ENCODE peak calls at places on chromosome 12, in nine cellular contexts. C, L, Y, T, G, M, R, Q and I are unnamed samples.

GRCh38 chr12:127811988-127812387 is 455.0 kb upstream of the TMEM132C start:
- DNase-seq in C (no peak), L (no peak), Y (peak; percentile 9), T (peak; percentile 84), G (peak; percentile 61), M (peak; percentile 27), R (no peak), Q (peak; percentile 59), I (no peak)

GRCh38 chr12:47556219-47556618 is 149.6 kb downstream of the RPAP3 start:
- DNase-seq in C (no peak), L (no peak), Y (no peak), T (no peak), G (no peak), M (no peak), R (peak; percentile 89), Q (no peak), I (no peak)

GRCh38 chr12:77725611-77726010 is 105.1 kb upstream of the NAV3 start:
- DNase-seq in C (no peak), L (no peak), Y (peak; percentile 67), T (peak; percentile 31), G (no peak), M (peak; percentile 17), R (no peak), Q (no peak), I (no peak)

GRCh38 chr12:96501139-96501741 is 11.9 kb downstream of the CFAP54 start:
- DNase-seq in C (peak; percentile 84), L (no peak), Y (peak; percentile 95), T (no peak), G (peak; percentile 48), M (peak; percentile 47), R (peak; percentile 92), Q (peak; percentile 32), I (no peak)

GRCh38 chr12:58363971-58364370 is 422.6 kb downstream of the ATP23 start:
- DNase-seq in C (no peak), L (no peak), Y (no peak), T (no peak), G (no peak), M (no peak), R (no peak), Q (no peak), I (no peak)

GRCh38 chr12:100741084-100741711 is 53.4 kb upstream of the ANO4 start:
- DNase-seq in C (peak; percentile 6), L (no peak), Y (peak; percentile 58), T (peak; percentile 8), G (peak; percentile 39), M (no peak), R (peak; percentile 45), Q (no peak), I (peak; percentile 6)

GRCh38 chr12:100382327-100382726 is 25.5 kb downstream of the SLC17A8 start:
- DNase-seq in C (peak; percentile 9), L (no peak), Y (no peak), T (no peak), G (no peak), M (no peak), R (no peak), Q (no peak), I (no peak)

GRCh38 chr12:104674083-104674482 is 217.3 kb downstream of the CHST11 start:
- DNase-seq in C (no peak), L (no peak), Y (no peak), T (no peak), G (no peak), M (no peak), R (no peak), Q (no peak), I (no peak)

GRCh38 chr12:122793685-122794106 is 19.3 kb downstream of the CCDC62 start:
- DNase-seq in C (peak; percentile 73), L (no peak), Y (peak; percentile 78), T (peak; percentile 44), G (peak; percentile 70), M (peak; percentile 34), R (peak; percentile 71), Q (no peak), I (peak; percentile 37)

GRCh38 chr12:9707356-9707755 is 25.5 kb downstream of the CLECL1 start:
- DNase-seq in C (no peak), L (no peak), Y (no peak), T (no peak), G (no peak), M (no peak), R (no peak), Q (no peak), I (no peak)

DNA sequence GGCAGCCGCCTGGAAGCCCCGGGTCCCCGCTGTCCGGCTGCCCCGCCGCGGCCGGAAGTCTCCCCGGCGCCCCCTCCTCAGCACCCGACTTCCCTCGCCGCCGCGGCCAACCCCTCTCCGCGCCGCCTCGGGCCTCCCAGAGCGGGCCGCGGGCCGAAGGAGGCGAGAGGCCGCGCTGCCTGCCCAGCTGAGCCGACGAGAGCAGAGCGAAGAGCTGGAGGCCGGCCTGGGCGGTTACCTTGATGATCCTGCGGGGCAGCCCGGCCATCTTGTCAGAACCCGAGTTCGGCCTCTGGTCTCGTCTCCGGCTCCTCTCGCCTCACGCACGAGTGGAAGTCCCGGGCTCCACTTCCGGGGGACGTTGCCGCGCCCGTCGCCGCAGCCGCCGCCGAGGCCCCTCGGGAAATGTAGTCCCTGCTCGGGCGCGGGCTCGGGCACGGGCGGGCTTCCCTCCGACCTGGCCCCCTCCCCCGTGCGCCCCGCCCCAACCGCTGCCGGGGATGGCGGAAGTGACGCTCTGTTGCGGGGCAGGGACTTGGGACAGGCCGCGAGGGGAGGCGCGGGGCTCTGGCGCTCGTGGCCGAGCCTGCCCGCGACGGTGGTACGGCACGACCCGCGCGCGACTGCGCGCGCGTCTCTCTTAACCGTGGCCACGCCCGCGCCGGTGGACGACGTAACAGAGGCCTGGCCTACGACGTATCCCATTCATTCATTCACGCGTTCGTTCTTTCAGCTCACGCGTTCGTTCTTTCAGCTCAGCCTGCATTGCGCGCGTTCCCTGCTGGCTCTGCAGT is at the start of gene UBE2N:
- DNase-seq in C (peak; percentile 97), L (peak; percentile 97), Y (peak; percentile 94), T (peak; percentile 83), G (peak; percentile 99), M (peak; percentile 95), R (peak; percentile 80), Q (peak; percentile 97), I (peak; percentile 82)
- TF ChIP-seq CTCF in C (no peak), L (peak; percentile 7), Y (no peak), T (no peak), G (no peak), M (no peak), R (no peak), Q (no peak), I (no peak)

GRCh38 chr12:125185740-125186470 is 120.7 kb downstream of the AACS start:
- DNase-seq in C (peak; percentile 74), L (peak; percentile 74), Y (peak; percentile 72), T (peak; percentile 27), G (peak; percentile 92), M (peak; percentile 70), R (peak; percentile 33), Q (peak; percentile 77), I (no peak)
- H3K4me3 ChIP-seq in C (peak within 1 kb of the TSS; percentile 47), L (peak within 1 kb of the TSS; percentile 35), Y (peak within 1 kb of the TSS; percentile 41), T (peak within 1 kb of the TSS; percentile 44), G (peak within 1 kb of the TSS; percentile 49), M (peak within 1 kb of the TSS; percentile 45), R (peak within 1 kb of the TSS; percentile 17), Q (peak within 1 kb of the TSS; percentile 29), I (no peak within 1 kb of the TSS)

DNA sequence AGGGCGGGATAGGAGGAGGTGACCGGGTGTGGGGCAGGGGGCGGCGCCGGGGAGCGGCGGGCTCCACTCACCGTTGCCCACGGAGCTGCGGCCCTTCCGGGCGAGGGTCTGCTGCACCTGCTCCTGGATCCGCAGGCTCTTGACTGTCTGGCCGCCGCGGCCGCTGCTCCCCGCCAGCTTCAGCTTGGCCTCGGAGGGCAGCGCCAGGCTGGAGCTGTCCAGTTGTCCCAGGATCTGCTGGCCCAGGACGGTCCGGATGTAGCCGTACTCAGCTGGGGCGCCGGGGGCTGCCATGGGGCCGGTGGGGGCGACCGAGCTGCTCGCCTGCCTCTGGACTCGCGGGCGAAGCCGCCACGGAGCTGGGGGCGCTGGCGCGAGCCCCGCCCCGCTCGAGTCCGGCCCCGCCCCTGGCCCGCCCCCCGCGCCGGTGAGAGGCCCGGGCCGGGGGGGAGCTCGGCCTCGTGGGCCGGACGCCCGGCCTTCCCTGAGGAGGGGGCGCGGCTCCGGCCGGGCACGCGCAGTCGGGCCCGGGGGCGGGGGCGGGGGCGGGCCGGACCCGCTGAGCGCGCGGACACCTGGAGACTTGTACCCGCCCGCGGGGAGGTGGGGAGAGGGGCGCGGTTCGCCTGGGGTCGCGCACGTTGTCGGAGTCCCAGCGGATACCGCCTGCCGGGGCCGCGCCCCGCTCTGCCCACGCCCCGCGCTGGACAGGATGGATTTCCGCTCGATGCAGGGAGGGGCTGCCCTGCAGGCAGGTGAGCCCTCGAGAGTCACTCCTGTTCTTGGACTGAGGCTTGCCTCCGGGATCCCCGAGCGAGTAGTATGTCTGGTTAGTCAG is at the start of gene PKP2:
- DNase-seq in C (peak; percentile 49), L (no peak), Y (peak; percentile 32), T (no peak), G (peak; percentile 49), M (no peak), R (peak; percentile 92), Q (peak; percentile 63), I (peak; percentile 94)
- TF ChIP-seq CTCF in C (no peak), L (no peak), Y (no peak), T (no peak), G (no peak), M (no peak), R (no peak), Q (no peak), I (no peak)

GRCh38 chr12:92421042-92421441 is 275.4 kb upstream of the BTG1 start:
- DNase-seq in C (no peak), L (no peak), Y (no peak), T (no peak), G (no peak), M (no peak), R (no peak), Q (no peak), I (no peak)

GRCh38 chr12:92425152-92425551 is 277.6 kb upstream of the PLEKHG7 start:
- DNase-seq in C (no peak), L (no peak), Y (no peak), T (no peak), G (peak; percentile 30), M (no peak), R (no peak), Q (no peak), I (no peak)

GRCh38 chr12:92426346-92426745 is 276.4 kb upstream of the PLEKHG7 start:
- DNase-seq in C (no peak), L (no peak), Y (no peak), T (no peak), G (no peak), M (no peak), R (no peak), Q (no peak), I (no peak)

GRCh38 chr12:92421701-92422100 is 276.1 kb upstream of the BTG1 start:
- DNase-seq in C (peak; percentile 75), L (no peak), Y (peak; percentile 79), T (no peak), G (no peak), M (peak; percentile 61), R (peak; percentile 98), Q (no peak), I (peak; percentile 56)

GRCh38 chr12:92424338-92424737 is 278.5 kb upstream of the PLEKHG7 start:
- DNase-seq in C (no peak), L (no peak), Y (peak; percentile 66), T (no peak), G (peak; percentile 47), M (peak; percentile 74), R (peak; percentile 32), Q (no peak), I (no peak)
- H3K4me3 ChIP-seq in C (no peak overlapping the region), L (no peak overlapping the region), Y (no peak overlapping the region), T (no peak overlapping the region), G (no peak overlapping the region), M (no peak overlapping the region), R (no peak overlapping the region), Q (no peak overlapping the region), I (no peak overlapping the region)